ENCODE peak calls at places on chromosome 2, in eight cellular contexts. W is lower lobe of right lung; N is Calu3; H is body of pancreas; Z is activated T-cell treated with anti-CD3 and anti-CD28 coated beads for 1 hour; B is stimulated activated CD4-positive, alpha-beta T cell treated with anti-CD3 and anti-CD28 coated beads, TNF-alpha, amount 100 ng/mL, for 1 hour; X is effector memory CD8-positive, alpha-beta T cell; R is DMS153. F is an unnamed sample.
A peak's percentile ranks its signal among the peaks of the same experiment; 100 is the strongest.

GRCh38 chr2:149409506-149409905 is 79.1 kb downstream of the LYPD6 start:
- DNase-seq in W (no peak), R (peak; percentile 85), Z (no peak), B (no peak), X (no peak), N (no peak), H (no peak), F (no peak)

GRCh38 chr2:48248251-48248933 is 281.6 kb upstream of the STON1 start:
- DNase-seq in R (no peak), H (no peak), X (no peak), W (no peak), N (peak; percentile 11), B (no peak), Z (no peak), F (no peak)

GRCh38 chr2:240387669-240388358 is 47.6 kb upstream of the GPC1 start:
- DNase-seq in B (no peak), N (peak; percentile 42), Z (no peak), H (peak; percentile 27), X (no peak), R (no peak), W (peak; percentile 40), F (no peak)

GRCh38 chr2:136582631-136583205 is 182.6 kb upstream of the THSD7B start:
- DNase-seq in H (peak; percentile 52), N (peak; percentile 2), B (no peak), X (no peak), Z (no peak), W (no peak), R (no peak), F (no peak)

GRCh38 chr2:200845669-200846325 is 18.7 kb downstream of the CLK1 start:
- DNase-seq in B (no peak), R (no peak), X (no peak), Z (no peak), N (no peak), W (no peak), H (no peak), F (no peak)

GRCh38 chr2:230714122-230714453 is 1.4 kb downstream of the CAB39 start:
- DNase-seq in W (no peak), B (no peak), H (no peak), N (peak; percentile 21), Z (peak; percentile 24), R (no peak), X (peak; percentile 21), F (no peak)

GRCh38 chr2:70388128-70388527 is 86.3 kb upstream of the FAM136A start:
- DNase-seq in B (no peak), X (no peak), W (no peak), R (no peak), N (no peak), Z (no peak), H (no peak), F (no peak)

GRCh38 chr2:113257511-113258264 is 21.0 kb downstream of the PAX8 start:
- DNase-seq in B (no peak), N (no peak), X (no peak), Z (no peak), H (no peak), W (no peak), R (no peak), F (no peak)

GRCh38 chr2:41729800-41730364 is 317.9 kb upstream of the PKDCC start:
- DNase-seq in B (no peak), Z (no peak), R (no peak), N (no peak), W (no peak), H (no peak), X (no peak), F (no peak)

F was measured in naive thymus-derived CD8-positive, alpha-beta T cell.